ENCODE peak calls at places on chromosomes 11 and 22, in six cellular contexts. One of them, this sample, is unnamed.

GRCh38 chr11:67006029-67006884 is 16.7 kb upstream of the SYT12 start:
- DNase-seq in AG04450: no peak
- DNase-seq in neural progenitor cell: peak
- DNase-seq in heart left ventricle: no peak
- DNase-seq in cardiac muscle cell: no peak
- DNase-seq in A673: peak
- DNase-seq in this sample: no peak

GRCh38 chr22:22156348-22156715 is 88.3 kb upstream of the VPREB1 start:
- DNase-seq in A673: no peak
- DNase-seq in cardiac muscle cell: no peak
- DNase-seq in AG04450: no peak
- DNase-seq in heart left ventricle: no peak
- DNase-seq in neural progenitor cell: no peak
- DNase-seq in this sample: no peak

GRCh38 chr22:35972559-35972958 is 56.1 kb downstream of the RBFOX2 start:
- DNase-seq in AG04450: no peak
- DNase-seq in neural progenitor cell: no peak
- DNase-seq in heart left ventricle: no peak
- DNase-seq in A673: no peak
- DNase-seq in cardiac muscle cell: no peak
- DNase-seq in this sample: no peak

GRCh38 chr11:12280199-12280837 is 97.1 kb upstream of the PARVA start:
- DNase-seq in neural progenitor cell: peak
- DNase-seq in heart left ventricle: no peak
- DNase-seq in AG04450: no peak
- DNase-seq in cardiac muscle cell: no peak
- DNase-seq in A673: no peak
- DNase-seq in this sample: no peak

GRCh38 chr22:45553333-45554039 is 50.8 kb downstream of the FBLN1 start:
- DNase-seq in heart left ventricle: peak
- DNase-seq in AG04450: peak
- DNase-seq in A673: peak
- DNase-seq in cardiac muscle cell: peak
- DNase-seq in neural progenitor cell: peak
- DNase-seq in this sample: peak

GRCh38 chr11:72333657-72334056 is 89.7 kb upstream of the PHOX2A start:
- DNase-seq in heart left ventricle: no peak
- DNase-seq in cardiac muscle cell: peak
- DNase-seq in AG04450: no peak
- DNase-seq in A673: no peak
- DNase-seq in neural progenitor cell: peak
- DNase-seq in this sample: no peak

GRCh38 chr11:126407101-126407521 is 51.6 kb downstream of the ST3GAL4 start:
- DNase-seq in AG04450: no peak
- DNase-seq in cardiac muscle cell: no peak
- DNase-seq in neural progenitor cell: no peak
- DNase-seq in A673: no peak
- DNase-seq in heart left ventricle: no peak
- DNase-seq in this sample: no peak

GRCh38 chr11:132123449-132123848 is 753.0 kb downstream of the NTM start:
- DNase-seq in A673: no peak
- DNase-seq in AG04450: no peak
- DNase-seq in neural progenitor cell: no peak
- DNase-seq in cardiac muscle cell: no peak
- DNase-seq in heart left ventricle: no peak
- DNase-seq in this sample: no peak

GRCh38 chr11:2301631-2302272 is at the start of the genes C11orf21 and TSPAN32:
- DNase-seq in A673: no peak
- DNase-seq in heart left ventricle: peak
- DNase-seq in AG04450: no peak
- DNase-seq in neural progenitor cell: no peak
- DNase-seq in cardiac muscle cell: peak
- DNase-seq in this sample: no peak

GRCh38 chr22:45102896-45103420 is 60.8 kb upstream of the NUP50 start:
- DNase-seq in A673: no peak
- DNase-seq in AG04450: no peak
- DNase-seq in neural progenitor cell: no peak
- DNase-seq in heart left ventricle: no peak
- DNase-seq in cardiac muscle cell: no peak
- DNase-seq in this sample: no peak

GRCh38 chr11:2378527-2379210 is 1.6 kb downstream of the CD81 start:
- DNase-seq in AG04450: peak
- DNase-seq in neural progenitor cell: peak
- DNase-seq in A673: peak
- DNase-seq in heart left ventricle: peak
- DNase-seq in cardiac muscle cell: no peak
- DNase-seq in this sample: no peak

GRCh38 chr11:69750108-69750850 is 24.9 kb downstream of the FGF4 start:
- DNase-seq in heart left ventricle: no peak
- DNase-seq in AG04450: no peak
- DNase-seq in A673: no peak
- DNase-seq in cardiac muscle cell: no peak
- DNase-seq in neural progenitor cell: no peak
- DNase-seq in this sample: no peak

GRCh38 chr22:32307055-32307454 is 50.6 kb upstream of the RFPL3 start:
- DNase-seq in heart left ventricle: no peak
- DNase-seq in AG04450: no peak
- DNase-seq in neural progenitor cell: no peak
- DNase-seq in cardiac muscle cell: no peak
- DNase-seq in A673: no peak
- DNase-seq in this sample: no peak

GRCh38 chr11:15968461-15969130 is 387.8 kb downstream of the SOX6 start:
- DNase-seq in A673: peak
- DNase-seq in AG04450: no peak
- DNase-seq in cardiac muscle cell: no peak
- DNase-seq in neural progenitor cell: peak
- DNase-seq in heart left ventricle: no peak
- DNase-seq in this sample: no peak

GRCh38 chr11:102446606-102447005 is 6.0 kb downstream of the TMEM123 start:
- DNase-seq in A673: no peak
- DNase-seq in cardiac muscle cell: no peak
- DNase-seq in neural progenitor cell: no peak
- DNase-seq in heart left ventricle: no peak
- DNase-seq in AG04450: no peak
- DNase-seq in this sample: peak

GRCh38 chr11:132632641-132633124 is 899.6 kb downstream of the OPCML start:
- DNase-seq in neural progenitor cell: no peak
- DNase-seq in heart left ventricle: no peak
- DNase-seq in A673: peak
- DNase-seq in cardiac muscle cell: no peak
- DNase-seq in AG04450: peak
- DNase-seq in this sample: peak

GRCh38 chr22:27100789-27101188 is 443.4 kb downstream of the MIAT start:
- DNase-seq in AG04450: no peak
- DNase-seq in cardiac muscle cell: peak
- DNase-seq in heart left ventricle: no peak
- DNase-seq in A673: peak
- DNase-seq in neural progenitor cell: peak
- DNase-seq in this sample: peak

GRCh38 chr11:114263510-114264170 is 32.6 kb upstream of the NNMT start:
- DNase-seq in cardiac muscle cell: no peak
- DNase-seq in A673: no peak
- DNase-seq in neural progenitor cell: no peak
- DNase-seq in AG04450: no peak
- DNase-seq in heart left ventricle: no peak
- DNase-seq in this sample: no peak

GRCh38 chr11:72413914-72414628 is 20.3 kb downstream of the CLPB start:
- DNase-seq in AG04450: peak
- DNase-seq in heart left ventricle: peak
- DNase-seq in neural progenitor cell: peak
- DNase-seq in cardiac muscle cell: peak
- DNase-seq in A673: peak
- DNase-seq in this sample: no peak

GRCh38 chr11:45590743-45591142 is 74.7 kb downstream of the CHST1 start:
- DNase-seq in cardiac muscle cell: no peak
- DNase-seq in heart left ventricle: no peak
- DNase-seq in A673: no peak
- DNase-seq in AG04450: no peak
- DNase-seq in neural progenitor cell: no peak
- DNase-seq in this sample: no peak

GRCh38 chr11:74672956-74673895 is 58.0 kb downstream of the CHRDL2 start:
- DNase-seq in neural progenitor cell: no peak
- DNase-seq in heart left ventricle: peak
- DNase-seq in AG04450: peak
- DNase-seq in cardiac muscle cell: no peak
- DNase-seq in A673: peak
- DNase-seq in this sample: peak

GRCh38 chr22:22784249-22785039 is 103.2 kb upstream of the IGLL5 start:
- DNase-seq in AG04450: no peak
- DNase-seq in A673: no peak
- DNase-seq in neural progenitor cell: no peak
- DNase-seq in heart left ventricle: no peak
- DNase-seq in cardiac muscle cell: no peak
- DNase-seq in this sample: no peak

GRCh38 chr22:43993072-43993760 is 30.9 kb upstream of the PARVB start:
- DNase-seq in heart left ventricle: peak
- DNase-seq in neural progenitor cell: peak
- DNase-seq in AG04450: peak
- DNase-seq in cardiac muscle cell: peak
- DNase-seq in A673: peak
- DNase-seq in this sample: no peak

GRCh38 chr11:64851831-64852337 is 7.4 kb upstream of the CDC42BPG start:
- DNase-seq in neural progenitor cell: no peak
- DNase-seq in AG04450: no peak
- DNase-seq in heart left ventricle: no peak
- DNase-seq in A673: no peak
- DNase-seq in cardiac muscle cell: no peak
- DNase-seq in this sample: no peak

GRCh38 chr11:117328414-117329010 is 858 bp downstream of the CEP164 start:
- DNase-seq in cardiac muscle cell: peak
- DNase-seq in heart left ventricle: peak
- DNase-seq in AG04450: no peak
- DNase-seq in neural progenitor cell: peak
- DNase-seq in A673: no peak
- DNase-seq in this sample: no peak

GRCh38 chr11:65445604-65446445 is 23.2 kb downstream of the NEAT1 start:
- DNase-seq in heart left ventricle: no peak
- DNase-seq in A673: no peak
- DNase-seq in cardiac muscle cell: no peak
- DNase-seq in AG04450: no peak
- DNase-seq in neural progenitor cell: no peak
- DNase-seq in this sample: no peak

DNA sequence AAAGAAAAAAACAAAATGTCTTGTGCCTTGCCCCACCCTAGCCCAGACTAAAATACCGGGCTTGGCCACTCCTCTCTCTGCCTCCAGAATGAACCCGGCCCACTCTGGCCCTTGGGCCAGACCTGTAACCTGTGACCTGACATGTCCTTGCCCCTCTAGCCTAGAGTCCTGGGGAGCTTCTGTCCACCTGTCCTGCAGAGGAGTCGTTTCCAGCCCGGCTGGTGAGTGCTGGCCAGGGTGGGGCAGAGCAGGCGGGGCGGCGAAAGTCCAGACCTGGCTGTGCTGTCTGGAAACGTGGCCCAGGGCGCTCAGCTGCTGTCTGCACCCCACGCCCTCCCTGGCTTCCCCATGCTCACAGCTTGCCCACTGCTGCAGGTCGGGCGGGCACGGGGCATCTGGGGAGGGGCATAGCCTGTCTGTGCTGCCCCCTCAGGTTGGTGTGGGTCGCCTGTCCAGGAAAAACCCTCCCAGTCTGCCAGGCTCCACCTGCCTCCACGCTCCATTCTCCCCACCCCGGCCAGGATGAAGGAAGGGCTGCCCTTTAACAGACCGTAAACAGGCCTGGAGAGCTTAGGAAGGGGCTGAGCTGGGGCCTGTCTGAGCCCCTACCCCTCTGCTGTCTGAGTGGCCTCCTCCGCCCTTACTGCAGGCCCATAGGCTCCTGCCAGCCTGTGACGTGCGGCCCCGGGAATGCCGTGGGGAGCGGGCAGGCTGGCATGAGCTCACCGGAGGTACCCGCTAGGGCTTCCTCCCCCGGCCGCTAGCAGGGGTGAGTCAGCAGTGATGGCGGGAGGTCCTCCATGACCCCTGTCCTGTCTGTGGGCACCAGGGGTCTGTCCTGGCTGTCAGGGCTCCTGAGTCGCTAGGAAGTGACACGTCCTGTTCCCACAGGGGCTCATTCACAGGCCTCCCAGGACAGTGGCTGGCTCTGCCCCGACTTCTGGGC is 1.9 kb downstream of the CD151 start:
- DNase-seq in heart left ventricle: peak
- DNase-seq in neural progenitor cell: no peak
- DNase-seq in A673: peak
- DNase-seq in cardiac muscle cell: no peak
- DNase-seq in AG04450: no peak
- DNase-seq in this sample: no peak
- H3K4me3 ChIP-seq in heart left ventricle: peak
- H3K4me3 ChIP-seq in neural progenitor cell: no peak
- H3K4me3 ChIP-seq in A673: peak
- H3K4me3 ChIP-seq in cardiac muscle cell: no peak
- H3K4me3 ChIP-seq in AG04450: peak
- H3K4me3 ChIP-seq in this sample: peak

GRCh38 chr22:50174382-50175190 is 4.1 kb downstream of the PANX2 start:
- DNase-seq in neural progenitor cell: no peak
- DNase-seq in AG04450: no peak
- DNase-seq in cardiac muscle cell: no peak
- DNase-seq in A673: no peak
- DNase-seq in heart left ventricle: no peak
- DNase-seq in this sample: no peak
- TF ChIP-seq CTCF in neural progenitor cell: no peak
- TF ChIP-seq CTCF in AG04450: no peak
- TF ChIP-seq CTCF in cardiac muscle cell: no peak
- TF ChIP-seq CTCF in A673: no peak
- TF ChIP-seq CTCF in heart left ventricle: no peak
- TF ChIP-seq CTCF in this sample: no peak

DNA sequence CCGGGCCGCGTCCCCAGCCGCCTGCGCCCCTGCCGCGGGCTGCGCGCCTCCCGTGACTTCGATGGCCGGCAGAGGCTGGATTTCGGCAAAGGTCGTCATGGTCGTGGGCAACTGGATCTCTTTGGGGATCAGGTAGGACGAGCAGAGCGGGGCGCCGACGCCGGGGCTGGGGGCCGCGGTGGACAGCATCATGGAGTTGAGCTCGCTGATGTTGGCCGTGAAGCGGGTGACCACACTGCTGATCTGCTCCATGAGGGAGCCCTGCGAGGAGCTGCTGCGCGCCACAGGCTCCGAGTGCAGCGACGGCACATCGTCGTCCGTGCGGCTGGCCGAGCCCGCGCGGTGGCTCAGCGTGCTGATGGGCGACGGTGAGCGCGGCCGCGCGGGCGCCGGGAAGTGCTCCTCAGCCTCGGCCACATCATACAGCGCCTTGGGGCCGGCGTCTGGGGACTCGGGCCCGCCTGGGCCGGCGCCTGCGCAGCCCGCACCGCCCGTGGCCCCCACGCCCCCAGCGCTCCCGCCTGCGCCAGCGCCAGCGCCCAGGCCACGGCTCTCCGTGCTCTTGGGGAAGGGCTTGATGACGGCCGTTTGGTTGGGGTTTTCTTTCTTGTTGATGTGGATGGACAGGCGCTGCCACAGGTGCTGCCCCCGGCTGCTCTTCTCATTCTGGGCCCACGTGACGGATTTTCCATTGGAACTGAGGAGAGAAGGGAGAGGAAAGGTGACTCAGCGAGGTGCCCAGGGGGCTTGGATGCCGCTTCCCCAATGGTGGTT is 171.5 kb upstream of the CTSC start:
- DNase-seq in heart left ventricle: peak
- DNase-seq in cardiac muscle cell: peak
- DNase-seq in A673: no peak
- DNase-seq in neural progenitor cell: peak
- DNase-seq in AG04450: no peak
- DNase-seq in this sample: no peak
- H3K4me3 ChIP-seq in heart left ventricle: peak
- H3K4me3 ChIP-seq in cardiac muscle cell: peak
- H3K4me3 ChIP-seq in A673: no peak
- H3K4me3 ChIP-seq in neural progenitor cell: peak
- H3K4me3 ChIP-seq in AG04450: no peak
- H3K4me3 ChIP-seq in this sample: peak

GRCh38 chr22:20589614-20590476 is 82.4 kb downstream of the MED15 start:
- DNase-seq in heart left ventricle: peak
- DNase-seq in cardiac muscle cell: no peak
- DNase-seq in neural progenitor cell: no peak
- DNase-seq in AG04450: no peak
- DNase-seq in A673: no peak
- DNase-seq in this sample: no peak
- TF ChIP-seq CTCF in heart left ventricle: no peak
- TF ChIP-seq CTCF in cardiac muscle cell: no peak
- TF ChIP-seq CTCF in neural progenitor cell: no peak
- TF ChIP-seq CTCF in AG04450: no peak
- TF ChIP-seq CTCF in A673: no peak
- TF ChIP-seq CTCF in this sample: no peak